ENCODE peak calls at places on chromosome 18, in ten cellular contexts. H is body of pancreas, J is left ventricle myocardium inferior, C is B cell, E is AG04450, D is fibroblast of the aortic adventitia, X is type B pancreatic cell, V is heart right ventricle, W is PC-3, U is psoas muscle. L is an unnamed sample.

GRCh38 chr18:12906773-12907172 is 22.7 kb upstream of the PTPN2 start:
- DNase-seq in H (no peak), J (no peak), C (no peak), E (no peak), D (no peak), X (no peak), V (no peak), W (no peak), U (no peak), L (no peak)

GRCh38 chr18:77765468-77765867 is 515.8 kb downstream of the GALR1 start:
- DNase-seq in H (peak), J (no peak), C (no peak), E (no peak), D (no peak), X (no peak), V (no peak), W (peak), U (no peak), L (no peak)

GRCh38 chr18:11981633-11982366 is 493 bp downstream of the IMPA2 start:
- DNase-seq in H (peak), J (peak), C (no peak), E (no peak), D (peak), X (no peak), V (peak), W (peak), U (peak), L (peak)

GRCh38 chr18:12851709-12852108 is 32.3 kb downstream of the PTPN2 start:
- DNase-seq in H (no peak), J (no peak), C (no peak), E (no peak), D (no peak), X (no peak), V (no peak), W (no peak), U (no peak), L (no peak)

GRCh38 chr18:12254820-12255511 is 805 bp downstream of the CIDEA start:
- DNase-seq in H (no peak), J (no peak), C (no peak), E (no peak), D (no peak), X (no peak), V (no peak), W (no peak), U (no peak), L (no peak)

GRCh38 chr18:28002841-28003240 is 174.1 kb downstream of the CDH2 start:
- DNase-seq in H (no peak), J (no peak), C (no peak), E (no peak), D (no peak), X (no peak), V (no peak), W (no peak), U (no peak), L (no peak)

GRCh38 chr18:24054130-24054529 is 39.6 kb downstream of the TTC39C start:
- DNase-seq in H (no peak), J (no peak), C (no peak), E (no peak), D (no peak), X (no peak), V (no peak), W (no peak), U (no peak), L (no peak)

GRCh38 chr18:961644-962355 is 57.1 kb downstream of the ADCYAP1 start:
- DNase-seq in H (peak), J (peak), C (no peak), E (peak), D (peak), X (no peak), V (peak), W (peak), U (no peak), L (peak)

GRCh38 chr18:63320690-63321265 is 1.2 kb upstream of the BCL2 start:
- DNase-seq in H (peak), J (peak), C (peak), E (no peak), D (peak), X (no peak), V (peak), W (peak), U (peak), L (peak)

GRCh38 chr18:56112013-56112749 is 524.2 kb upstream of the TCF4 start:
- DNase-seq in H (no peak), J (no peak), C (no peak), E (no peak), D (peak), X (no peak), V (no peak), W (peak), U (no peak), L (no peak)

GRCh38 chr18:985301-985700 is 80.6 kb downstream of the ADCYAP1 start:
- DNase-seq in H (no peak), J (peak), C (no peak), E (no peak), D (no peak), X (no peak), V (no peak), W (no peak), U (no peak), L (no peak)

GRCh38 chr18:1585881-1586488 is 681.3 kb downstream of the ADCYAP1 start:
- DNase-seq in H (no peak), J (no peak), C (no peak), E (no peak), D (peak), X (no peak), V (no peak), W (peak), U (no peak), L (no peak)

GRCh38 chr18:13597068-13597467 is 129.3 kb downstream of the FAM210A start:
- DNase-seq in H (no peak), J (no peak), C (no peak), E (no peak), D (no peak), X (no peak), V (no peak), W (no peak), U (no peak), L (no peak)

GRCh38 chr18:29181151-29181901 is 1004.4 kb upstream of the CDH2 start:
- DNase-seq in H (peak), J (no peak), C (no peak), E (peak), D (peak), X (no peak), V (no peak), W (peak), U (no peak), L (no peak)

GRCh38 chr18:61892683-61893303 is at the start of gene RNF152:
- DNase-seq in H (peak), J (peak), C (no peak), E (no peak), D (peak), X (peak), V (peak), W (no peak), U (peak), L (no peak)
- TF ChIP-seq CTCF in H (no peak), J (no peak), C (no peak), E (peak), D (peak), X (peak), V (no peak), W (no peak), U (no peak), L (no peak)

DNA sequence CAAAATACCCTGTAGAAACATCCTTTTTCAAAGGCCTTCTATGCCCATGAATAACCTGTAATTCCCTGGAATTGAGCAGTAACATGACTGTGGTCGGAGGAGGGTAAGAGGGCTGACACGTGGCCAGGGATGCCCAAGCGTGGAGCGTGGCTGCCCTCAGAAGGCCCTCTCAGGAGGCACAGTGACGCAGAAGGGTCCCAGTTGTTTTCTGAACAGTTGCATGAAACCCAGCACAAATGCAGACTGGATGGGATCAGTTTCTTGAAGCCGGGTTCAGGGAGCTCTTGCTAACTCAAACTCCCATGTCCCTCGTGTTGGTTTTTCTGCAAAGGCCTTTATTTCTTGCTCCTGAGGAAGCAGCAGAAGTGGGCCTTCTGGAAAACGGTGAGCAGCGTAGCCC is 237.0 kb downstream of the ALPK2 start:
- DNase-seq in H (no peak), J (no peak), C (no peak), E (no peak), D (peak), X (no peak), V (no peak), W (no peak), U (no peak), L (no peak)
- TF ChIP-seq CTCF in H (no peak), J (no peak), C (no peak), E (no peak), D (no peak), X (peak), V (no peak), W (no peak), U (no peak), L (no peak)

DNA sequence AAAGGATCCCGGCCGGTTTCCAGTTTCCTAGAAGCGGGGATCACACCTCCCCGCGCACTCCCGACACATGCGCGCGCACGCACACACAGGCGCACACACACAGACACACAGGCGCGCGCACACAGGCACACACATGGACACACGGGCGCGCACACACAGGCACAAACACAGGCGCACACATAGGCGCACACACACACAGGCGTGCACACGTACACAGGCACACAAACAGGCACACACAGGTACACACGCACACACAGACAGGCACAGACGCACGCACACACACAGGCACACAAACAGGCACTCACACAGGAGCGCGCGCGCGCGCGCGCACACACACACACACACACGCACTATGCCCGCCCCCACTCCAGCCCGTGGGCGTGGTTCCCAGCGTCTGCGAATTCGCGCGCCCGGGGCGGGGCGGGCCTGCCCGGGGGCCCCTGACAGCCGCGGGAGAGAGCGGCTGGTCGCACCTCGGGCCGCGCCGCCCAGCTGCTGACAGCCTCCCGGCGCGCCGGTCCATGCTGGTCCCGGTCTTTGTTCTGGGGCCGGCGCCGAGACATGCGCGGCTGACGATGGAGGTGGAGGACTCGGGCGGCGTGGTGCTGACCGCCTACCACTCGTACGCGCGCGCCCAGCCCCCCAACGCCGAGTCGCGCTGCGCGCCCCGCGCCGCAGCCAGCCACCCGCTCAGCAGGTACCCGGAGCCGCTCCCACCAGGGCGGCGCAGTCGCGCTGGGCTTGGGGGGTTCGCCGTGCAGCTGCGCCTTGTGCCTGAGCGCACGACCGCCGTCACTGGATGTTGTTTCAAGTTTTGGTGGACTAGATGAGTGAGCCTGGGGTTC is at the start of gene ARHGAP28:
- DNase-seq in H (peak), J (peak), C (no peak), E (peak), D (peak), X (peak), V (peak), W (peak), U (peak), L (no peak)
- TF ChIP-seq CTCF in H (peak), J (peak), C (no peak), E (peak), D (peak), X (peak), V (peak), W (peak), U (peak), L (no peak)

GRCh38 chr18:65968605-65969004 is 217.8 kb downstream of the CDH7 start:
- DNase-seq in H (no peak), J (no peak), C (no peak), E (no peak), D (no peak), X (no peak), V (no peak), W (peak), U (no peak), L (no peak)
- TF ChIP-seq CTCF in H (no peak), J (peak), C (no peak), E (no peak), D (no peak), X (peak), V (no peak), W (peak), U (no peak), L (no peak)

GRCh38 chr18:74819433-74820059 is 221.9 kb downstream of the ZNF407 start:
- DNase-seq in H (no peak), J (no peak), C (no peak), E (no peak), D (no peak), X (no peak), V (no peak), W (peak), U (no peak), L (no peak)
- TF ChIP-seq CTCF in H (no peak), J (peak), C (no peak), E (peak), D (peak), X (peak), V (no peak), W (peak), U (peak), L (peak)

GRCh38 chr18:4134691-4135090 is 320.4 kb downstream of the DLGAP1 start:
- DNase-seq in H (no peak), J (no peak), C (no peak), E (no peak), D (no peak), X (no peak), V (no peak), W (no peak), U (no peak), L (no peak)
- TF ChIP-seq CTCF in H (no peak), J (no peak), C (no peak), E (no peak), D (no peak), X (no peak), V (no peak), W (no peak), U (no peak), L (no peak)

GRCh38 chr18:21054252-21054821 is 57.3 kb downstream of the ROCK1 start:
- DNase-seq in H (no peak), J (no peak), C (no peak), E (no peak), D (no peak), X (no peak), V (no peak), W (no peak), U (no peak), L (no peak)
- TF ChIP-seq CTCF in H (no peak), J (no peak), C (no peak), E (no peak), D (no peak), X (no peak), V (no peak), W (no peak), U (no peak), L (no peak)

GRCh38 chr18:47997338-47997780 is 66.9 kb upstream of the SMAD2 start:
- DNase-seq in H (no peak), J (no peak), C (no peak), E (no peak), D (no peak), X (no peak), V (no peak), W (no peak), U (no peak), L (no peak)
- TF ChIP-seq CTCF in H (no peak), J (peak), C (peak), E (peak), D (peak), X (peak), V (no peak), W (peak), U (peak), L (peak)

GRCh38 chr18:54848121-54848520 is 19.8 kb downstream of the RAB27B start:
- DNase-seq in H (no peak), J (no peak), C (no peak), E (no peak), D (no peak), X (no peak), V (no peak), W (no peak), U (no peak), L (no peak)

GRCh38 chr18:54845788-54846187 is 17.5 kb downstream of the RAB27B start:
- DNase-seq in H (no peak), J (no peak), C (no peak), E (peak), D (no peak), X (no peak), V (no peak), W (peak), U (no peak), L (no peak)

GRCh38 chr18:54852780-54853675 is 24.8 kb downstream of the RAB27B start:
- DNase-seq in H (no peak), J (no peak), C (no peak), E (no peak), D (no peak), X (no peak), V (no peak), W (no peak), U (no peak), L (no peak)

GRCh38 chr18:54849683-54850082 is 21.4 kb downstream of the RAB27B start:
- DNase-seq in H (no peak), J (no peak), C (no peak), E (no peak), D (no peak), X (no peak), V (no peak), W (no peak), U (no peak), L (no peak)

GRCh38 chr18:54850598-54850997 is 22.3 kb downstream of the RAB27B start:
- DNase-seq in H (no peak), J (no peak), C (no peak), E (no peak), D (no peak), X (no peak), V (no peak), W (no peak), U (no peak), L (no peak)
- TF ChIP-seq CTCF in H (no peak), J (no peak), C (no peak), E (no peak), D (no peak), X (no peak), V (no peak), W (no peak), U (no peak), L (no peak)

GRCh38 chr18:45849529-45849928 is 24.1 kb downstream of the SIGLEC15 start:
- DNase-seq in H (no peak), J (no peak), C (no peak), E (no peak), D (no peak), X (no peak), V (no peak), W (no peak), U (no peak), L (no peak)

GRCh38 chr18:45851196-45851925 is 25.9 kb downstream of the SIGLEC15 start:
- DNase-seq in H (no peak), J (no peak), C (no peak), E (no peak), D (peak), X (no peak), V (no peak), W (no peak), U (no peak), L (no peak)

GRCh38 chr18:45847119-45847518 is 21.6 kb downstream of the SIGLEC15 start:
- DNase-seq in H (no peak), J (no peak), C (no peak), E (no peak), D (no peak), X (no peak), V (no peak), W (no peak), U (no peak), L (no peak)

GRCh38 chr18:45852631-45853030 is 27.2 kb downstream of the SIGLEC15 start:
- DNase-seq in H (no peak), J (no peak), C (no peak), E (no peak), D (no peak), X (no peak), V (no peak), W (no peak), U (no peak), L (no peak)

GRCh38 chr18:45850021-45850420 is 24.5 kb downstream of the SIGLEC15 start:
- DNase-seq in H (no peak), J (no peak), C (no peak), E (no peak), D (no peak), X (no peak), V (no peak), W (peak), U (no peak), L (no peak)
- TF ChIP-seq CTCF in H (no peak), J (peak), C (peak), E (peak), D (peak), X (peak), V (no peak), W (peak), U (no peak), L (no peak)

L was measured in natural killer cell.